ENCODE peak calls at places on chromosome 4, in seven cellular contexts. G is neural crest cell, X is activated T-helper 1 cell treated with Interleukin-2 at 50 U/mL for 16 hours, N is aorta, V is cerebellum, Q is T-helper 2 cell, P is sciatic nerve. S is an unnamed sample.

GRCh38 chr4:78827191-78827590 is 51.0 kb downstream of the BMP2K start:
- DNase-seq in G (no peak), X (no peak), N (no peak), V (no peak), Q (no peak), P (no peak), S (no peak)

GRCh38 chr4:8292388-8293107 is 23.0 kb downstream of the HTRA3 start:
- DNase-seq in G (no peak), X (no peak), N (peak; percentile 57), V (no peak), Q (no peak), P (peak; percentile 33), S (no peak)

GRCh38 chr4:102535398-102536082 is 34.4 kb downstream of the NFKB1 start:
- DNase-seq in G (no peak), X (no peak), N (no peak), V (no peak), Q (no peak), P (no peak), S (peak; percentile 60)

GRCh38 chr4:76212301-76212700 is 1.3 kb downstream of the SCARB2 start:
- DNase-seq in G (no peak), X (no peak), N (no peak), V (no peak), Q (no peak), P (no peak), S (no peak)

GRCh38 chr4:7581477-7581876 is 146.7 kb upstream of the PSAPL1 start:
- DNase-seq in G (peak; percentile 63), X (no peak), N (no peak), V (no peak), Q (no peak), P (no peak), S (no peak)

GRCh38 chr4:174882317-174882992 is 35.7 kb upstream of the ADAM29 start:
- DNase-seq in G (no peak), X (no peak), N (no peak), V (no peak), Q (no peak), P (no peak), S (peak; percentile 5)

GRCh38 chr4:48315728-48316630 is 25.4 kb upstream of the SLAIN2 start:
- DNase-seq in G (peak; percentile 2), X (no peak), N (no peak), V (no peak), Q (no peak), P (no peak), S (no peak)

GRCh38 chr4:176805155-176805554 is 12.4 kb upstream of the VEGFC start:
- DNase-seq in G (no peak), X (no peak), N (no peak), V (no peak), Q (no peak), P (no peak), S (peak; percentile 39)

GRCh38 chr4:1055721-1056590 is 44.5 kb downstream of the FGFRL1 start:
- DNase-seq in G (no peak), X (peak; percentile 71), N (peak; percentile 78), V (no peak), Q (peak; percentile 68), P (peak; percentile 67), S (no peak)

GRCh38 chr4:8365353-8365752 is 75.2 kb downstream of the ACOX3 start:
- DNase-seq in G (no peak), X (no peak), N (peak; percentile 32), V (no peak), Q (no peak), P (no peak), S (no peak)

GRCh38 chr4:138259801-138260200 is 17.7 kb upstream of the SLC7A11 start:
- DNase-seq in G (no peak), X (no peak), N (no peak), V (no peak), Q (no peak), P (no peak), S (peak; percentile 90)

GRCh38 chr4:26022346-26022891 is 108.4 kb downstream of the SMIM20 start:
- DNase-seq in G (no peak), X (no peak), N (no peak), V (no peak), Q (no peak), P (no peak), S (no peak)

GRCh38 chr4:156052116-156052515 is 98.5 kb upstream of the CTSO start:
- DNase-seq in G (no peak), X (no peak), N (no peak), V (no peak), Q (no peak), P (no peak), S (peak; percentile 51)

GRCh38 chr4:24988776-24989175 is 42.0 kb downstream of the LGI2 start:
- DNase-seq in G (no peak), X (no peak), N (no peak), V (no peak), Q (no peak), P (no peak), S (peak; percentile 42)

GRCh38 chr4:145623831-145624230 is 4.6 kb downstream of the MMAA start:
- DNase-seq in G (no peak), X (no peak), N (no peak), V (no peak), Q (no peak), P (no peak), S (no peak)

GRCh38 chr4:110898290-110898689 is 275.4 kb upstream of the PITX2 start:
- DNase-seq in G (no peak), X (no peak), N (no peak), V (no peak), Q (no peak), P (no peak), S (no peak)

GRCh38 chr4:79281577-79282359 is 44.1 kb downstream of the NAA11 start:
- DNase-seq in G (no peak), X (no peak), N (no peak), V (no peak), Q (no peak), P (no peak), S (no peak)

GRCh38 chr4:59643682-59644081 is 1556.4 kb upstream of the ADGRL3 start:
- DNase-seq in G (no peak), X (no peak), N (no peak), V (no peak), Q (no peak), P (no peak), S (no peak)

GRCh38 chr4:159069922-159070321 is 33.0 kb upstream of the RAPGEF2 start:
- DNase-seq in G (no peak), X (no peak), N (no peak), V (no peak), Q (no peak), P (no peak), S (no peak)

GRCh38 chr4:41526628-41527027 is 11.3 kb upstream of the LIMCH1 start:
- DNase-seq in G (no peak), X (no peak), N (no peak), V (no peak), Q (no peak), P (no peak), S (no peak)

GRCh38 chr4:26424143-26424542 is 66.1 kb downstream of the CCKAR start:
- DNase-seq in G (no peak), X (no peak), N (no peak), V (no peak), Q (no peak), P (no peak), S (no peak)

GRCh38 chr4:106624674-106625073 is 256.1 kb upstream of the GIMD1 start:
- DNase-seq in G (no peak), X (no peak), N (no peak), V (no peak), Q (no peak), P (no peak), S (no peak)

GRCh38 chr4:166146806-166147540 is 273.9 kb downstream of the TLL1 start:
- DNase-seq in G (no peak), X (no peak), N (no peak), V (peak; percentile 30), Q (no peak), P (no peak), S (no peak)

GRCh38 chr4:177147668-177148067 is 162.0 kb upstream of the NEIL3 start:
- DNase-seq in G (no peak), X (no peak), N (no peak), V (no peak), Q (no peak), P (no peak), S (no peak)

GRCh38 chr4:163331629-163332360 is 601 bp downstream of the NPY1R start:
- DNase-seq in G (peak; percentile 21), X (no peak), N (peak; percentile 82), V (no peak), Q (no peak), P (no peak), S (peak; percentile 17)

GRCh38 chr4:112817933-112818921 is 181.3 kb downstream of the LARP7 start:
- DNase-seq in G (peak; percentile 52), X (no peak), N (peak; percentile 86), V (peak; percentile 61), Q (no peak), P (peak; percentile 85), S (peak; percentile 53)

GRCh38 chr4:39614487-39615162 is 24.0 kb downstream of the SMIM14 start:
- DNase-seq in G (no peak), X (no peak), N (no peak), V (no peak), Q (no peak), P (no peak), S (no peak)

GRCh38 chr4:174262624-174263444 is 20.6 kb downstream of the FBXO8 start:
- DNase-seq in G (no peak), X (no peak), N (no peak), V (no peak), Q (no peak), P (no peak), S (no peak)

GRCh38 chr4:106763044-106763443 is 273.1 kb downstream of the DKK2 start:
- DNase-seq in G (no peak), X (no peak), N (no peak), V (peak; percentile 59), Q (no peak), P (no peak), S (peak; percentile 16)

GRCh38 chr4:25953740-25954139 is 39.7 kb downstream of the SMIM20 start:
- DNase-seq in G (peak; percentile 9), X (no peak), N (no peak), V (no peak), Q (no peak), P (no peak), S (peak; percentile 79)

GRCh38 chr4:172708184-172708583 is 460.4 kb upstream of the GALNT7 start:
- DNase-seq in G (no peak), X (no peak), N (no peak), V (no peak), Q (no peak), P (no peak), S (no peak)

GRCh38 chr4:146192060-146192459 is 16.5 kb downstream of the LSM6 start:
- DNase-seq in G (no peak), X (no peak), N (no peak), V (no peak), Q (no peak), P (no peak), S (no peak)

GRCh38 chr4:55170462-55170861 is 45.1 kb upstream of the KDR start:
- DNase-seq in G (no peak), X (no peak), N (no peak), V (no peak), Q (no peak), P (no peak), S (no peak)

GRCh38 chr4:138494931-138495330 is 252.8 kb upstream of the SLC7A11 start:
- DNase-seq in G (no peak), X (no peak), N (no peak), V (no peak), Q (no peak), P (no peak), S (peak; percentile 42)

GRCh38 chr4:148090503-148091476 is 351.4 kb downstream of the NR3C2 start:
- DNase-seq in G (no peak), X (no peak), N (no peak), V (no peak), Q (no peak), P (no peak), S (no peak)